ENCODE peak calls at places on chromosomes 11 and 22, in six cellular contexts. P is H9, A is IMR-90, V is mesenchymal stem cell, W is H1, M is trophoblast cell. Q is an unnamed sample.

GRCh38 chr11:47104337-47104950 is 72.2 kb downstream of the ARFGAP2 start:
- DNase-seq in M (peak; percentile 9), A (peak; percentile 40), P (peak; percentile 59), W (peak; percentile 9), V (peak; percentile 18), Q (peak; percentile 26)

GRCh38 chr11:119432484-119433368 is 9.8 kb upstream of the THY1 start:
- DNase-seq in W (no peak), M (peak; percentile 4), V (peak; percentile 68), A (peak; percentile 77), P (no peak), Q (no peak)

GRCh38 chr11:112364962-112365481 is 104.4 kb upstream of the PLET1 start:
- DNase-seq in P (no peak), V (peak; percentile 99), A (peak; percentile 99), W (no peak), M (peak; percentile 68), Q (no peak)

GRCh38 chr11:117930668-117931330 is 1.6 kb upstream of the TMPRSS13 start:
- DNase-seq in M (no peak), A (no peak), P (no peak), W (no peak), V (no peak), Q (no peak)

GRCh38 chr11:353315-353857 is 15.9 kb upstream of the B4GALNT4 start:
- DNase-seq in P (peak; percentile 63), M (no peak), V (peak; percentile 54), W (no peak), A (peak; percentile 77), Q (no peak)

GRCh38 chr11:66686801-66687750 is 9.4 kb upstream of the RBM4B start:
- DNase-seq in M (peak; percentile 28), W (no peak), V (no peak), A (no peak), P (no peak), Q (no peak)

GRCh38 chr11:124310746-124311145 is 3.0 kb downstream of the OR8D1 start:
- DNase-seq in V (no peak), A (peak; percentile 4), P (no peak), M (no peak), W (no peak), Q (no peak)

GRCh38 chr11:121068787-121069186 is 32.3 kb upstream of the TECTA start:
- DNase-seq in M (no peak), P (no peak), V (no peak), A (no peak), W (no peak), Q (no peak)

GRCh38 chr22:43541462-43542407 is 129.9 kb downstream of the MPPED1 start:
- DNase-seq in P (peak; percentile 12), V (no peak), M (no peak), A (no peak), W (no peak), Q (no peak)

GRCh38 chr11:118243993-118244762 is 8.0 kb downstream of the MPZL3 start:
- DNase-seq in M (no peak), P (no peak), A (no peak), W (no peak), V (no peak), Q (no peak)

GRCh38 chr11:955154-956049 is 29.7 kb downstream of the AP2A2 start:
- DNase-seq in P (no peak), A (no peak), V (no peak), W (no peak), M (peak; percentile 92), Q (no peak)

GRCh38 chr11:66676931-66677598 is 622 bp downstream of the RBM4B start:
- DNase-seq in V (peak; percentile 38), W (no peak), M (no peak), P (no peak), A (peak; percentile 13), Q (no peak)

GRCh38 chr11:31974737-31975136 is 116.1 kb upstream of the RCN1 start:
- DNase-seq in P (no peak), W (no peak), A (peak; percentile 81), V (no peak), M (no peak), Q (no peak)

GRCh38 chr22:45216133-45217003 is 24.3 kb downstream of the KIAA0930 start:
- DNase-seq in V (peak; percentile 92), P (peak; percentile 64), M (peak; percentile 82), W (no peak), A (peak; percentile 98), Q (no peak)

GRCh38 chr11:82864268-82864667 is 36.0 kb downstream of the PRCP start:
- DNase-seq in W (peak; percentile 15), V (peak; percentile 45), P (peak; percentile 51), M (peak; percentile 69), A (peak; percentile 41), Q (no peak)

GRCh38 chr11:74818283-74818946 is 69.8 kb downstream of the RNF169 start:
- DNase-seq in V (peak; percentile 7), A (no peak), P (no peak), M (no peak), W (no peak), Q (no peak)

GRCh38 chr11:112795142-112795815 is 165.9 kb upstream of the NCAM1 start:
- DNase-seq in M (peak; percentile 77), V (peak; percentile 28), P (peak; percentile 77), A (peak; percentile 31), W (peak; percentile 29), Q (no peak)

GRCh38 chr22:50146440-50147228 is 23.9 kb upstream of the PANX2 start:
- DNase-seq in P (no peak), A (peak; percentile 71), V (no peak), M (peak; percentile 61), W (no peak), Q (no peak)

GRCh38 chr11:132999519-132999918 is 532.8 kb downstream of the OPCML start:
- DNase-seq in M (no peak), P (no peak), W (no peak), V (no peak), A (no peak), Q (no peak)

GRCh38 chr11:132999031-132999430 is 533.3 kb downstream of the OPCML start:
- DNase-seq in V (no peak), A (no peak), P (no peak), W (no peak), M (no peak), Q (no peak)

GRCh38 chr11:133007020-133007584 is 525.2 kb downstream of the OPCML start:
- DNase-seq in V (no peak), P (no peak), A (no peak), W (no peak), M (no peak), Q (no peak)

DNA sequence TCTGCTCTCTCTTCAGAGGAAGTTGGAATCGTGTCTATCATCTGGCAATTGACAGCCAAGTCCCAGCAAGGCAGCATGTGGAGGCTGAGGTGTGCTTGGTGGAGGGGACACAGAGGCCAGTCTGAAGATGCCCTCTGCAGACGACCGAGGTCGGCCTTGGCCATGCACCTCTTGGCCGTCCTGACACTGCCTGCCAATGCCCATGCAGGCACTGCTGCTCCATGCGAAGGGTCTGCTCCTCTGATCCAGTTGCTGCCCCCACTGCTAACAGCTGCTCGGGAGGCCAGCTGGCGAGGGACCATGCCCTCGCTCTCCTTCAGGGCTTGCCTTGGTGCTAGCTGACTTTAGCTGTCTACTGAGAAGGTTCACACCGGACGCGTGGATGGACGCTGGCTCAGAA is 527.9 kb downstream of the OPCML start:
- DNase-seq in W (no peak), P (no peak), M (no peak), V (no peak), A (no peak), Q (no peak)
- H3K14ac ChIP-seq in W (no peak overlapping the region), P (no peak overlapping the region), M (no peak overlapping the region), V (no peak overlapping the region), A (no peak overlapping the region), Q (no peak overlapping the region)

GRCh38 chr11:68564261-68564660 is 103.7 kb downstream of the PPP6R3 start:
- DNase-seq in A (no peak), P (no peak), V (no peak), M (no peak), W (no peak), Q (no peak)

GRCh38 chr11:68560216-68560615 is 99.7 kb downstream of the PPP6R3 start:
- DNase-seq in M (no peak), A (no peak), W (no peak), V (no peak), P (no peak), Q (no peak)

GRCh38 chr11:68565768-68566167 is 105.2 kb downstream of the PPP6R3 start:
- DNase-seq in W (no peak), V (no peak), M (no peak), P (no peak), A (no peak), Q (no peak)

GRCh38 chr11:68567553-68567952 is 107.0 kb downstream of the PPP6R3 start:
- DNase-seq in A (no peak), P (no peak), W (no peak), M (no peak), V (no peak), Q (no peak)

DNA sequence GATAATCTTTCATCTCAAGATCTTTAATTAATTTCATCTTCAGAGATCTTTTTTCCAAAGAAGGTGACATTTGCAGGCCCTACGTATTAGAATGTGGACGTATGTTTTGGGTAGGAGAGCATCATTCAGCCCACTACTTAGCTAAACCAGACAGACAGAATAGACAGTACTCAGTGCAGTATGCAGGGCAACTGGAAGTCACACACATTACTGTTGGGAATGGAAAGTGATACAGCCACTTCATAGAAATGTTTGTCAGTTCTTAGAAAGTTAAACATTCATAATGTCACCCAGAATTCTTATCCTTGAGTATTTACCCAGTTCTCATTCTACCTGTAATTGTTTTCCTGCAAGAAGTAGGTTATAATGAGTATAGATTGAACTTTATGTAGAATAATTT is 102.9 kb downstream of the PPP6R3 start:
- DNase-seq in W (no peak), P (no peak), A (no peak), M (no peak), V (no peak), Q (no peak)
- H4K91ac ChIP-seq in W (no peak overlapping the region), P (no peak overlapping the region), A (no peak overlapping the region), M (no peak overlapping the region), V (no peak overlapping the region), Q (no peak overlapping the region)

DNA sequence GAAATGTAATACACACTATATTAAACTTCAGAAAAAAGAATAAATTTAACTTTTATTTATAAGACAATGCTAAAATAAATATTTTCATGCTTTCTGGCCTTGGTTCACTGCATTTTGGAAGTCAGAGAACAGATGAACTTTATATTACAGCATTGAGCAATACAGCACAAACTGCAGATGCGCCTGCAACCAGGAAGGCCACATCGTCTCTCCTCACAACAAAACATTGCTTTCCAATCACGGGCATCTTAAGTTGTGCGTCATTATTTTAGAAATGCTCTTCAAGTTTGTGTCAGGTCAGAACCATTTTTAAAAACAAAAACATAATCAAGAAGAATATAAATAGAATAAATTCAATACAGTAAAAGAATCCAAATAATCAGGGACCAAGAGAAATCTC is 89.3 kb upstream of the CEP126 start:
- DNase-seq in M (no peak), P (no peak), W (no peak), A (no peak), V (no peak), Q (no peak)
- H3K14ac ChIP-seq in M (no peak overlapping the region), P (no peak overlapping the region), W (no peak overlapping the region), A (no peak overlapping the region), V (no peak overlapping the region), Q (no peak overlapping the region)

GRCh38 chr22:34993548-34993947 is 72.4 kb upstream of the ISX start:
- DNase-seq in M (no peak), V (no peak), W (no peak), P (no peak), A (no peak), Q (no peak)

GRCh38 chr22:34997921-34998320 is 68.0 kb upstream of the ISX start:
- DNase-seq in V (no peak), P (no peak), A (no peak), W (no peak), M (no peak), Q (no peak)

DNA sequence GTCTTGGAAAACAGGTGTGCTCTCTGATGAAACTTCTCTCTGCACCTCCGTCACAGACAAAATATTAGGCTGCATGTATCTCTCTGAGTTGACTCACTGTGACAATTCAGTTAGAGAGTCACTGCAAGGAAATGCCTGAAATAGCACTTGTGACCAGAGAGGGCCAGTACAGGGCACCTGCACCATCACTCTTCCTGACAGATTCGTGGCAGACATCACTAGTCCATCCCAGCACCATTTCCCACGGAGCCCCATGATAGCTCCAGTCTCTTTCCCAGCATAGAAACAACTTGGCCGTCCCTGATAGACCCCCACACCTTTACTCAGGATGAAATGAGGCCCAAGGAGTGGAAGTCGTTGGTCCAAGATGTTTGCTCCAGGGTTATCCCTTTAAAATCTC is 73.3 kb upstream of the ISX start:
- DNase-seq in M (no peak), V (no peak), W (no peak), A (no peak), P (no peak), Q (no peak)
- H4K91ac ChIP-seq in M (no peak overlapping the region), V (no peak overlapping the region), W (no peak overlapping the region), A (no peak overlapping the region), P (no peak overlapping the region), Q (no peak overlapping the region)

Q was measured in neuronal stem cell.